ENCODE peak calls at places on chromosomes 12 and 14, in four cellular contexts. One of them, this sample, is unnamed.

GRCh38 chr12:95204141-95204866 is 13.0 kb downstream of the FGD6 start:
- DNase-seq in coronary artery: no peak
- DNase-seq in thoracic aorta: no peak
- DNase-seq in right lobe of liver: peak
- DNase-seq in this sample: no peak

GRCh38 chr12:76085159-76085868 is 829 bp upstream of the NAP1L1 start:
- DNase-seq in thoracic aorta: no peak
- DNase-seq in right lobe of liver: no peak
- DNase-seq in coronary artery: no peak
- DNase-seq in this sample: no peak

GRCh38 chr12:25884024-25884919 is 74.2 kb upstream of the RASSF8 start:
- DNase-seq in coronary artery: no peak
- DNase-seq in right lobe of liver: peak
- DNase-seq in thoracic aorta: no peak
- DNase-seq in this sample: no peak

GRCh38 chr14:105087963-105088811 is 23.0 kb upstream of the GPR132 start:
- DNase-seq in thoracic aorta: no peak
- DNase-seq in right lobe of liver: peak
- DNase-seq in coronary artery: peak
- DNase-seq in this sample: peak

GRCh38 chr14:64089920-64090319 is 204.3 kb downstream of the ESR2 start:
- DNase-seq in thoracic aorta: no peak
- DNase-seq in right lobe of liver: no peak
- DNase-seq in coronary artery: no peak
- DNase-seq in this sample: no peak

GRCh38 chr12:99806304-99806703 is 158.8 kb downstream of the GARIN6 start:
- DNase-seq in coronary artery: no peak
- DNase-seq in thoracic aorta: no peak
- DNase-seq in right lobe of liver: no peak
- DNase-seq in this sample: no peak

GRCh38 chr14:50961606-50962259 is 17.4 kb upstream of the PYGL start:
- DNase-seq in coronary artery: no peak
- DNase-seq in thoracic aorta: peak
- DNase-seq in right lobe of liver: no peak
- DNase-seq in this sample: no peak

GRCh38 chr12:80041691-80042090 is 57.6 kb upstream of the OTOGL start:
- DNase-seq in thoracic aorta: no peak
- DNase-seq in right lobe of liver: no peak
- DNase-seq in coronary artery: no peak
- DNase-seq in this sample: no peak

GRCh38 chr12:117147639-117148038 is 42.6 kb downstream of the FBXO21 start:
- DNase-seq in thoracic aorta: no peak
- DNase-seq in coronary artery: no peak
- DNase-seq in right lobe of liver: no peak
- DNase-seq in this sample: no peak

GRCh38 chr14:48973136-48973535 is 613.0 kb downstream of the RPS29 start:
- DNase-seq in right lobe of liver: no peak
- DNase-seq in thoracic aorta: no peak
- DNase-seq in coronary artery: no peak
- DNase-seq in this sample: no peak

GRCh38 chr12:53561590-53561953 is 54.3 kb upstream of the NPFF start:
- DNase-seq in coronary artery: no peak
- DNase-seq in right lobe of liver: no peak
- DNase-seq in thoracic aorta: no peak
- DNase-seq in this sample: no peak

GRCh38 chr12:75868501-75868900 is 163.1 kb downstream of the PHLDA1 start:
- DNase-seq in thoracic aorta: no peak
- DNase-seq in coronary artery: no peak
- DNase-seq in right lobe of liver: peak
- DNase-seq in this sample: no peak

GRCh38 chr14:50599700-50600444 is 39.9 kb downstream of the ATL1 start:
- DNase-seq in thoracic aorta: no peak
- DNase-seq in coronary artery: no peak
- DNase-seq in right lobe of liver: no peak
- DNase-seq in this sample: no peak

GRCh38 chr12:99043319-99043914 is 398.3 kb downstream of the APAF1 start:
- DNase-seq in thoracic aorta: no peak
- DNase-seq in right lobe of liver: peak
- DNase-seq in coronary artery: no peak
- DNase-seq in this sample: no peak

GRCh38 chr12:102063066-102063465 is 1.3 kb upstream of the WASHC3 start:
- DNase-seq in right lobe of liver: no peak
- DNase-seq in thoracic aorta: no peak
- DNase-seq in coronary artery: no peak
- DNase-seq in this sample: no peak

GRCh38 chr14:95196268-95196667 is 38.9 kb upstream of the DICER1 start:
- DNase-seq in right lobe of liver: no peak
- DNase-seq in coronary artery: peak
- DNase-seq in thoracic aorta: no peak
- DNase-seq in this sample: no peak

GRCh38 chr12:51798507-51798906 is 50.0 kb downstream of the FIGNL2 start:
- DNase-seq in coronary artery: no peak
- DNase-seq in thoracic aorta: no peak
- DNase-seq in right lobe of liver: no peak
- DNase-seq in this sample: no peak

GRCh38 chr14:36207500-36207899 is 31.0 kb upstream of the PTCSC3 start:
- DNase-seq in thoracic aorta: no peak
- DNase-seq in coronary artery: no peak
- DNase-seq in right lobe of liver: no peak
- DNase-seq in this sample: no peak

GRCh38 chr14:85387181-85387580 is 142.8 kb upstream of the FLRT2 start:
- DNase-seq in right lobe of liver: no peak
- DNase-seq in coronary artery: no peak
- DNase-seq in thoracic aorta: no peak
- DNase-seq in this sample: no peak

GRCh38 chr12:11573880-11574279 is 75.6 kb upstream of the ETV6 start:
- DNase-seq in coronary artery: no peak
- DNase-seq in thoracic aorta: no peak
- DNase-seq in right lobe of liver: no peak
- DNase-seq in this sample: no peak

GRCh38 chr14:90287791-90288190 is 31.4 kb downstream of the PSMC1 start:
- DNase-seq in thoracic aorta: no peak
- DNase-seq in right lobe of liver: no peak
- DNase-seq in coronary artery: no peak
- DNase-seq in this sample: no peak

GRCh38 chr12:47722926-47723631 is 2.2 kb downstream of the ENDOU start:
- DNase-seq in right lobe of liver: no peak
- DNase-seq in coronary artery: no peak
- DNase-seq in thoracic aorta: no peak
- DNase-seq in this sample: no peak

GRCh38 chr14:56686416-56686815 is 106.8 kb downstream of the TMEM260 start:
- DNase-seq in coronary artery: no peak
- DNase-seq in thoracic aorta: no peak
- DNase-seq in right lobe of liver: peak
- DNase-seq in this sample: peak

GRCh38 chr12:77932216-77932615 is 101.5 kb downstream of the NAV3 start:
- DNase-seq in coronary artery: no peak
- DNase-seq in thoracic aorta: no peak
- DNase-seq in right lobe of liver: no peak
- DNase-seq in this sample: no peak

GRCh38 chr14:72906316-72906715 is 12.4 kb upstream of the DPF3 start:
- DNase-seq in right lobe of liver: no peak
- DNase-seq in coronary artery: peak
- DNase-seq in thoracic aorta: no peak
- DNase-seq in this sample: no peak

GRCh38 chr14:69171569-69171968 is 18.6 kb upstream of the DCAF5 start:
- DNase-seq in coronary artery: no peak
- DNase-seq in thoracic aorta: no peak
- DNase-seq in right lobe of liver: no peak
- DNase-seq in this sample: no peak

GRCh38 chr14:97027256-97027999 is 230.2 kb downstream of the VRK1 start:
- DNase-seq in thoracic aorta: no peak
- DNase-seq in right lobe of liver: no peak
- DNase-seq in coronary artery: no peak
- DNase-seq in this sample: no peak

GRCh38 chr12:87960557-87960956 is 68.6 kb downstream of the C12orf50 start:
- DNase-seq in coronary artery: no peak
- DNase-seq in thoracic aorta: no peak
- DNase-seq in right lobe of liver: no peak
- DNase-seq in this sample: no peak

GRCh38 chr12:100671396-100672074 is 98.1 kb downstream of the GAS2L3 start:
- DNase-seq in right lobe of liver: no peak
- DNase-seq in thoracic aorta: no peak
- DNase-seq in coronary artery: no peak
- DNase-seq in this sample: no peak

GRCh38 chr12:116659771-116660481 is 77.9 kb downstream of the SPRING1 start:
- DNase-seq in coronary artery: no peak
- DNase-seq in right lobe of liver: no peak
- DNase-seq in thoracic aorta: no peak
- DNase-seq in this sample: no peak

GRCh38 chr14:58826845-58827686 is 189.3 kb downstream of the DACT1 start:
- DNase-seq in right lobe of liver: no peak
- DNase-seq in thoracic aorta: no peak
- DNase-seq in coronary artery: no peak
- DNase-seq in this sample: no peak

GRCh38 chr14:65408113-65408512 is 4.4 kb upstream of the FUT8 start:
- DNase-seq in right lobe of liver: no peak
- DNase-seq in thoracic aorta: no peak
- DNase-seq in coronary artery: no peak
- DNase-seq in this sample: no peak

GRCh38 chr12:106342397-106343212 is 14.9 kb upstream of the POLR3B start:
- DNase-seq in coronary artery: peak
- DNase-seq in thoracic aorta: peak
- DNase-seq in right lobe of liver: peak
- DNase-seq in this sample: no peak

GRCh38 chr14:50808053-50808452 is 22.9 kb downstream of the NIN start:
- DNase-seq in right lobe of liver: no peak
- DNase-seq in thoracic aorta: no peak
- DNase-seq in coronary artery: no peak
- DNase-seq in this sample: no peak

GRCh38 chr12:93225094-93225493 is 152.6 kb upstream of the NUDT4 start:
- DNase-seq in thoracic aorta: no peak
- DNase-seq in right lobe of liver: no peak
- DNase-seq in coronary artery: no peak
- DNase-seq in this sample: no peak

GRCh38 chr12:131947482-131948027 is 2.2 kb upstream of the EP400 start:
- DNase-seq in coronary artery: no peak
- DNase-seq in thoracic aorta: no peak
- DNase-seq in right lobe of liver: no peak
- DNase-seq in this sample: peak

GRCh38 chr14:104323551-104324175 is 185.3 kb downstream of the KIF26A start:
- DNase-seq in thoracic aorta: no peak
- DNase-seq in right lobe of liver: no peak
- DNase-seq in coronary artery: peak
- DNase-seq in this sample: no peak

GRCh38 chr14:96059519-96060135 is 20.5 kb downstream of the C14orf132 start:
- DNase-seq in thoracic aorta: no peak
- DNase-seq in coronary artery: peak
- DNase-seq in right lobe of liver: no peak
- DNase-seq in this sample: no peak

GRCh38 chr12:45893240-45893639 is 97.1 kb downstream of the SCAF11 start:
- DNase-seq in coronary artery: no peak
- DNase-seq in right lobe of liver: no peak
- DNase-seq in thoracic aorta: no peak
- DNase-seq in this sample: no peak
- TF ChIP-seq CTCF in coronary artery: no peak
- TF ChIP-seq CTCF in right lobe of liver: no peak
- TF ChIP-seq CTCF in thoracic aorta: no peak
- TF ChIP-seq CTCF in this sample: no peak

GRCh38 chr12:16685107-16685506 is 79.1 kb upstream of the LMO3 start:
- DNase-seq in right lobe of liver: no peak
- DNase-seq in coronary artery: no peak
- DNase-seq in thoracic aorta: no peak
- DNase-seq in this sample: no peak
- TF ChIP-seq CTCF in right lobe of liver: no peak
- TF ChIP-seq CTCF in coronary artery: no peak
- TF ChIP-seq CTCF in thoracic aorta: peak
- TF ChIP-seq CTCF in this sample: peak

GRCh38 chr12:20801035-20801434 is 9.5 kb upstream of the SLCO1B3 start:
- DNase-seq in coronary artery: no peak
- DNase-seq in thoracic aorta: no peak
- DNase-seq in right lobe of liver: no peak
- DNase-seq in this sample: no peak

GRCh38 chr12:20800160-20800559 is 10.3 kb upstream of the SLCO1B3 start:
- DNase-seq in coronary artery: no peak
- DNase-seq in thoracic aorta: no peak
- DNase-seq in right lobe of liver: no peak
- DNase-seq in this sample: no peak

GRCh38 chr12:20792971-20793370 is 17.5 kb upstream of the SLCO1B3 start:
- DNase-seq in right lobe of liver: no peak
- DNase-seq in coronary artery: no peak
- DNase-seq in thoracic aorta: no peak
- DNase-seq in this sample: no peak

DNA sequence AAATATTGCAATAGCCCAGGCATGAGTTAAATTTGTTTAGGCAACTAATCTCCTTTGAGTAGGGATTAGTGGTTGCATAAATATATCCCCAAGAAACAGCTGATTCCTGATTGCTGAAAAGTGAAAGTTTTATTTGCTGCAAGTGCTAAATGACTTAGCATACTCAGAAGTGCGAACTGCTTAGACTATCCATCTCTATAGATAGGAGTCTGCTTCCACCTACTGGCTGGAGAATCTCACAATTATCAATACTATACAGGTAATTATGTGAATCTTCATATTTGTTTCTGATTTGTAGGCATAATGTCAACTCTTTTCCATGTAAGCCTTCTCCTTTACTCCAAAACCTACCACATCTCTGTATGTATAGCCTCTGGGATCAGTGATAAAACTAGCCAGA is 11.9 kb upstream of the SLCO1B3 start:
- DNase-seq in right lobe of liver: no peak
- DNase-seq in coronary artery: no peak
- DNase-seq in thoracic aorta: no peak
- DNase-seq in this sample: no peak
- TF ChIP-seq CTCF in right lobe of liver: peak
- TF ChIP-seq CTCF in coronary artery: no peak
- TF ChIP-seq CTCF in thoracic aorta: peak
- TF ChIP-seq CTCF in this sample: peak

GRCh38 chr12:85951823-85952222 is 77.7 kb downstream of the NTS start:
- DNase-seq in right lobe of liver: no peak
- DNase-seq in thoracic aorta: no peak
- DNase-seq in coronary artery: no peak
- DNase-seq in this sample: no peak
- TF ChIP-seq CTCF in right lobe of liver: peak
- TF ChIP-seq CTCF in thoracic aorta: no peak
- TF ChIP-seq CTCF in coronary artery: no peak
- TF ChIP-seq CTCF in this sample: peak

This sample was measured in osteocyte.